ENCODE peak calls at places on chromosomes 3 and 15, in eight cellular contexts. One of them, this sample, is unnamed.

GRCh38 chr3:49121244-49121671 is 635 bp upstream of the USP19 start:
- DNase-seq in cardiac fibroblast: no peak
- DNase-seq in AG04449: no peak
- DNase-seq in gastrocnemius medialis: no peak
- DNase-seq in lower lobe of right lung: no peak
- DNase-seq in HCT116: no peak
- DNase-seq in IMR-90: no peak
- DNase-seq in A549: no peak
- DNase-seq in this sample: no peak

GRCh38 chr15:35874260-35874905 is 328.4 kb upstream of the DPH6 start:
- DNase-seq in cardiac fibroblast: peak
- DNase-seq in AG04449: peak
- DNase-seq in gastrocnemius medialis: peak
- DNase-seq in lower lobe of right lung: no peak
- DNase-seq in HCT116: peak
- DNase-seq in IMR-90: peak
- DNase-seq in A549: peak
- DNase-seq in this sample: peak

GRCh38 chr3:60281970-60282369 is 969.3 kb downstream of the FHIT start:
- DNase-seq in cardiac fibroblast: no peak
- DNase-seq in AG04449: no peak
- DNase-seq in gastrocnemius medialis: no peak
- DNase-seq in lower lobe of right lung: no peak
- DNase-seq in HCT116: no peak
- DNase-seq in IMR-90: peak
- DNase-seq in A549: no peak
- DNase-seq in this sample: no peak

GRCh38 chr3:42667523-42668402 is 14.3 kb downstream of the ZBTB47 start:
- DNase-seq in cardiac fibroblast: no peak
- DNase-seq in AG04449: no peak
- DNase-seq in gastrocnemius medialis: no peak
- DNase-seq in lower lobe of right lung: no peak
- DNase-seq in HCT116: no peak
- DNase-seq in IMR-90: no peak
- DNase-seq in A549: no peak
- DNase-seq in this sample: peak

GRCh38 chr3:137738710-137739109 is 25.4 kb upstream of the SOX14 start:
- DNase-seq in cardiac fibroblast: no peak
- DNase-seq in AG04449: no peak
- DNase-seq in gastrocnemius medialis: no peak
- DNase-seq in lower lobe of right lung: no peak
- DNase-seq in HCT116: no peak
- DNase-seq in IMR-90: no peak
- DNase-seq in A549: no peak
- DNase-seq in this sample: no peak

GRCh38 chr15:73981761-73982222 is 10.3 kb downstream of the STOML1 start:
- DNase-seq in cardiac fibroblast: peak
- DNase-seq in AG04449: no peak
- DNase-seq in gastrocnemius medialis: no peak
- DNase-seq in lower lobe of right lung: no peak
- DNase-seq in HCT116: no peak
- DNase-seq in IMR-90: no peak
- DNase-seq in A549: no peak
- DNase-seq in this sample: no peak

GRCh38 chr3:159232966-159233365 is 431.1 kb downstream of the MFSD1 start:
- DNase-seq in cardiac fibroblast: no peak
- DNase-seq in AG04449: no peak
- DNase-seq in gastrocnemius medialis: no peak
- DNase-seq in lower lobe of right lung: no peak
- DNase-seq in HCT116: no peak
- DNase-seq in IMR-90: no peak
- DNase-seq in A549: no peak
- DNase-seq in this sample: no peak

GRCh38 chr3:126996905-126997304 is 14.0 kb downstream of the PLXNA1 start:
- DNase-seq in cardiac fibroblast: peak
- DNase-seq in AG04449: no peak
- DNase-seq in gastrocnemius medialis: no peak
- DNase-seq in lower lobe of right lung: no peak
- DNase-seq in HCT116: no peak
- DNase-seq in IMR-90: peak
- DNase-seq in A549: no peak
- DNase-seq in this sample: peak

GRCh38 chr15:75831806-75832102 is 11.5 kb upstream of the UBE2Q2 start:
- DNase-seq in cardiac fibroblast: no peak
- DNase-seq in AG04449: no peak
- DNase-seq in gastrocnemius medialis: no peak
- DNase-seq in lower lobe of right lung: no peak
- DNase-seq in HCT116: no peak
- DNase-seq in IMR-90: no peak
- DNase-seq in A549: no peak
- DNase-seq in this sample: no peak

GRCh38 chr3:152460936-152461335 is 192.2 kb downstream of the MBNL1 start:
- DNase-seq in cardiac fibroblast: peak
- DNase-seq in AG04449: no peak
- DNase-seq in gastrocnemius medialis: no peak
- DNase-seq in lower lobe of right lung: no peak
- DNase-seq in HCT116: no peak
- DNase-seq in IMR-90: no peak
- DNase-seq in A549: no peak
- DNase-seq in this sample: no peak

GRCh38 chr15:40932146-40932545 is 3.0 kb downstream of the DLL4 start:
- DNase-seq in cardiac fibroblast: no peak
- DNase-seq in AG04449: no peak
- DNase-seq in gastrocnemius medialis: no peak
- DNase-seq in lower lobe of right lung: no peak
- DNase-seq in HCT116: no peak
- DNase-seq in IMR-90: no peak
- DNase-seq in A549: no peak
- DNase-seq in this sample: no peak

GRCh38 chr3:47019201-47019600 is 39.7 kb downstream of the NBEAL2 start:
- DNase-seq in cardiac fibroblast: no peak
- DNase-seq in AG04449: no peak
- DNase-seq in gastrocnemius medialis: no peak
- DNase-seq in lower lobe of right lung: no peak
- DNase-seq in HCT116: no peak
- DNase-seq in IMR-90: peak
- DNase-seq in A549: no peak
- DNase-seq in this sample: no peak

GRCh38 chr15:57554821-57555185 is 36.9 kb upstream of the MYZAP start:
- DNase-seq in cardiac fibroblast: no peak
- DNase-seq in AG04449: no peak
- DNase-seq in gastrocnemius medialis: no peak
- DNase-seq in lower lobe of right lung: no peak
- DNase-seq in HCT116: no peak
- DNase-seq in IMR-90: no peak
- DNase-seq in A549: no peak
- DNase-seq in this sample: no peak

GRCh38 chr3:11825271-11825670 is 21.4 kb downstream of the TAMM41 start:
- DNase-seq in cardiac fibroblast: no peak
- DNase-seq in AG04449: no peak
- DNase-seq in gastrocnemius medialis: no peak
- DNase-seq in lower lobe of right lung: no peak
- DNase-seq in HCT116: no peak
- DNase-seq in IMR-90: no peak
- DNase-seq in A549: no peak
- DNase-seq in this sample: peak

GRCh38 chr3:11819146-11819545 is 27.5 kb downstream of the TAMM41 start:
- DNase-seq in cardiac fibroblast: no peak
- DNase-seq in AG04449: no peak
- DNase-seq in gastrocnemius medialis: no peak
- DNase-seq in lower lobe of right lung: no peak
- DNase-seq in HCT116: no peak
- DNase-seq in IMR-90: no peak
- DNase-seq in A549: no peak
- DNase-seq in this sample: no peak

GRCh38 chr3:11818033-11818432 is 28.7 kb downstream of the TAMM41 start:
- DNase-seq in cardiac fibroblast: no peak
- DNase-seq in AG04449: no peak
- DNase-seq in gastrocnemius medialis: no peak
- DNase-seq in lower lobe of right lung: no peak
- DNase-seq in HCT116: no peak
- DNase-seq in IMR-90: peak
- DNase-seq in A549: no peak
- DNase-seq in this sample: no peak

GRCh38 chr3:11820540-11821041 is 26.1 kb downstream of the TAMM41 start:
- DNase-seq in cardiac fibroblast: no peak
- DNase-seq in AG04449: no peak
- DNase-seq in gastrocnemius medialis: no peak
- DNase-seq in lower lobe of right lung: no peak
- DNase-seq in HCT116: no peak
- DNase-seq in IMR-90: peak
- DNase-seq in A549: no peak
- DNase-seq in this sample: peak
- H3K4me3 ChIP-seq in cardiac fibroblast: no peak
- H3K4me3 ChIP-seq in AG04449: no peak
- H3K4me3 ChIP-seq in gastrocnemius medialis: no peak
- H3K4me3 ChIP-seq in lower lobe of right lung: no peak
- H3K4me3 ChIP-seq in HCT116: no peak
- H3K4me3 ChIP-seq in IMR-90: no peak
- H3K4me3 ChIP-seq in A549: no peak
- H3K4me3 ChIP-seq in this sample: no peak

GRCh38 chr3:184811034-184811433 is 932 bp upstream of the VPS8 start:
- DNase-seq in cardiac fibroblast: no peak
- DNase-seq in AG04449: no peak
- DNase-seq in gastrocnemius medialis: no peak
- DNase-seq in lower lobe of right lung: no peak
- DNase-seq in HCT116: no peak
- DNase-seq in IMR-90: no peak
- DNase-seq in A549: no peak
- DNase-seq in this sample: no peak

GRCh38 chr3:184806567-184807271 is 5.2 kb upstream of the VPS8 start:
- DNase-seq in cardiac fibroblast: no peak
- DNase-seq in AG04449: no peak
- DNase-seq in gastrocnemius medialis: peak
- DNase-seq in lower lobe of right lung: no peak
- DNase-seq in HCT116: no peak
- DNase-seq in IMR-90: no peak
- DNase-seq in A549: no peak
- DNase-seq in this sample: no peak

GRCh38 chr3:184807549-184807948 is 4.4 kb upstream of the VPS8 start:
- DNase-seq in cardiac fibroblast: no peak
- DNase-seq in AG04449: no peak
- DNase-seq in gastrocnemius medialis: no peak
- DNase-seq in lower lobe of right lung: no peak
- DNase-seq in HCT116: no peak
- DNase-seq in IMR-90: peak
- DNase-seq in A549: no peak
- DNase-seq in this sample: no peak

GRCh38 chr3:184805351-184806038 is 6.5 kb upstream of the VPS8 start:
- DNase-seq in cardiac fibroblast: no peak
- DNase-seq in AG04449: no peak
- DNase-seq in gastrocnemius medialis: no peak
- DNase-seq in lower lobe of right lung: no peak
- DNase-seq in HCT116: no peak
- DNase-seq in IMR-90: no peak
- DNase-seq in A549: no peak
- DNase-seq in this sample: no peak

GRCh38 chr3:184808021-184808420 is 3.9 kb upstream of the VPS8 start:
- DNase-seq in cardiac fibroblast: no peak
- DNase-seq in AG04449: no peak
- DNase-seq in gastrocnemius medialis: no peak
- DNase-seq in lower lobe of right lung: no peak
- DNase-seq in HCT116: peak
- DNase-seq in IMR-90: no peak
- DNase-seq in A549: no peak
- DNase-seq in this sample: no peak
- TF ChIP-seq CTCF in cardiac fibroblast: peak
- TF ChIP-seq CTCF in AG04449: peak
- TF ChIP-seq CTCF in gastrocnemius medialis: no peak
- TF ChIP-seq CTCF in lower lobe of right lung: no peak
- TF ChIP-seq CTCF in HCT116: peak
- TF ChIP-seq CTCF in IMR-90: peak
- TF ChIP-seq CTCF in A549: no peak
- TF ChIP-seq CTCF in this sample: peak

DNA sequence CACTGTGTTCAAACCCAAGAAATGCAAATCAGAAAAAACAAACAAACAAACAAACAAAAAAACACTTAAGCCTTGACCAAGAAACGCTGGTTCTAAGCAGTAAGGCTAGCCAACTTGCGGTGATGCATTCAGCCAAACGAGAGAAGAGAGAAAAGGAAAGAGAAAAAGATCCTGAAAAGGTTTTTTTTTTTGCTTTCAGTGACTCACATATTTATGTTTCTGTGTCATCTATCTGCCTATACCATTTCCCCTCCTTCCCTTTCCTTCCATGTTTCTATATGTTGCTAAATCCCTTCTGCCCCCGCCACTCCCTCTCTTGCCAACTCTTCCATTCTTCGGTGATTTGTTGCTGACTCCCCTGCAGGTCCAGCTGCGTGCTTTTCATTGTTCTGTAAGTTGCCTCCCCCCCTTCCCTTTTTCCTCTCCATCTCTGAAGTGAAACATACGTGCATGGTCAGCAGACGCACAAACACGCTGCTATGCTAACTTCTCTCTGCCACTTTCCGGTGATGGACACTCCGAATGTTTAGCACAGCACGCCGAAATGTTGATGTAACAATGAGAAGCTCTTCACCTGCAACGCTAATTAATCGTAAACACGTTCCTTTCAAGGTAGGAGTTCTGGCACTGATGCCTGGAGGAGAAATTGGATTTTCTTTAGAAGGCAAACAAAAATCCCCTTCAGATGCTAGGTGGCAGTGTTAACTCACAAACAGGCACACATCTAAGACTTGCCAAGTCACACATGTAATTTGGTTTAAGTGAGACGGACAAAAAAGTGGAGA is 154.5 kb downstream of the TUSC7 start:
- DNase-seq in cardiac fibroblast: peak
- DNase-seq in AG04449: no peak
- DNase-seq in gastrocnemius medialis: no peak
- DNase-seq in lower lobe of right lung: no peak
- DNase-seq in HCT116: no peak
- DNase-seq in IMR-90: peak
- DNase-seq in A549: peak
- DNase-seq in this sample: peak
- H3K4me3 ChIP-seq in cardiac fibroblast: no peak
- H3K4me3 ChIP-seq in AG04449: peak
- H3K4me3 ChIP-seq in gastrocnemius medialis: no peak
- H3K4me3 ChIP-seq in lower lobe of right lung: peak
- H3K4me3 ChIP-seq in HCT116: no peak
- H3K4me3 ChIP-seq in IMR-90: peak
- H3K4me3 ChIP-seq in A549: peak
- H3K4me3 ChIP-seq in this sample: peak

DNA sequence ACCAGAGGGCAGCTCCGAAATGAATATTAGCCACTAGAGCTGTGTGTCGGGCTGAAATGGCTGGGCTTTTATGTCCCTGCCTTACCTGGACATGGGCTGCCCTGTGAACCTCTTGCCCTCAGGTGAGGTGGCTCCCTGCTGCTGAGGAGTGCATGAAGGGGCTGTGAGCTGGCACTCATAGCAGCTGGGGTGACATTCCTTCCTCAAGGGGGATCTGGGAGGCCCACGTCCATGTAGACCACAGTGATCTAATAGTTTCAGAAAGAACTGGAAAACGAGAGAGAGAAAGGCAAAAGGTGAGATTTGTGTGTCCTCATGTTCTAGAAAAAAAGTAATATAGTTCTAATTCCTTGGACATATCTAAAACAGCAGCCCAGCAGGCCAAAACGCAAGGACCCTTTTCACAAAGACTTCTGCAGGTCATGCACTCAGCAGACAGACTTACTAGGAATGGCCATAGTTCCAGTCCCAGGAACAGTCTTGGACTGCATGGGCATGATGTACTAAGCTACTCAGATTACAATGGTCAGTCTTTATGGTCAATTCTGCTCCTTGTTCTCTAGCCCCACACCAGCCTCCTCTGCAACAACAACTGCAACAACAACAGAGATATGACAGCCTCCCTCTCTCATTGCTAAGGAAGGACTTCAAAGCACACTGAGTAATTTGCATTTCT is 10.8 kb upstream of the SLC24A5 start:
- DNase-seq in cardiac fibroblast: no peak
- DNase-seq in AG04449: no peak
- DNase-seq in gastrocnemius medialis: no peak
- DNase-seq in lower lobe of right lung: no peak
- DNase-seq in HCT116: no peak
- DNase-seq in IMR-90: no peak
- DNase-seq in A549: no peak
- DNase-seq in this sample: no peak
- TF ChIP-seq CTCF in cardiac fibroblast: no peak
- TF ChIP-seq CTCF in AG04449: no peak
- TF ChIP-seq CTCF in gastrocnemius medialis: no peak
- TF ChIP-seq CTCF in lower lobe of right lung: no peak
- TF ChIP-seq CTCF in HCT116: no peak
- TF ChIP-seq CTCF in IMR-90: no peak
- TF ChIP-seq CTCF in A549: no peak
- TF ChIP-seq CTCF in this sample: no peak

This sample was measured in AG10803.